ENCODE peak calls at places on chromosome 13, in seven cellular contexts. One of them, this sample, is unnamed.

GRCh38 chr13:51286135-51287002 is 53.1 kb upstream of the SERPINE3 start:
- DNase-seq in H9: peak; percentile 86
- DNase-seq in trophoblast cell: peak; percentile 65
- DNase-seq in IMR-90: peak; percentile 43
- DNase-seq in neuronal stem cell: peak; percentile 75
- DNase-seq in H1: peak; percentile 96
- DNase-seq in mesendoderm: peak; percentile 81
- DNase-seq in this sample: peak; percentile 61

GRCh38 chr13:71727036-71727435 is 140.0 kb downstream of the DACH1 start:
- DNase-seq in trophoblast cell: no peak
- DNase-seq in H9: no peak
- DNase-seq in H1: no peak
- DNase-seq in mesendoderm: no peak
- DNase-seq in neuronal stem cell: no peak
- DNase-seq in IMR-90: no peak
- DNase-seq in this sample: no peak

GRCh38 chr13:109297628-109298027 is 488.8 kb downstream of the IRS2 start:
- DNase-seq in trophoblast cell: no peak
- DNase-seq in neuronal stem cell: no peak
- DNase-seq in H9: no peak
- DNase-seq in mesendoderm: no peak
- DNase-seq in H1: no peak
- DNase-seq in IMR-90: peak; percentile 90
- DNase-seq in this sample: peak; percentile 59

GRCh38 chr13:113656015-113656588 is 1.9 kb downstream of the ATP4B start:
- DNase-seq in trophoblast cell: no peak
- DNase-seq in mesendoderm: no peak
- DNase-seq in IMR-90: no peak
- DNase-seq in neuronal stem cell: no peak
- DNase-seq in H1: no peak
- DNase-seq in H9: no peak
- DNase-seq in this sample: no peak

GRCh38 chr13:31409678-31410356 is 210.0 kb downstream of the B3GLCT start:
- DNase-seq in H9: no peak
- DNase-seq in mesendoderm: peak; percentile 9
- DNase-seq in trophoblast cell: no peak
- DNase-seq in neuronal stem cell: no peak
- DNase-seq in IMR-90: no peak
- DNase-seq in H1: no peak
- DNase-seq in this sample: no peak

GRCh38 chr13:44768233-44768632 is 192.1 kb upstream of the TSC22D1 start:
- DNase-seq in mesendoderm: no peak
- DNase-seq in H9: no peak
- DNase-seq in neuronal stem cell: no peak
- DNase-seq in IMR-90: no peak
- DNase-seq in H1: no peak
- DNase-seq in trophoblast cell: no peak
- DNase-seq in this sample: no peak

GRCh38 chr13:88622362-88622973 is 951.3 kb downstream of the SLITRK5 start:
- DNase-seq in trophoblast cell: no peak
- DNase-seq in IMR-90: no peak
- DNase-seq in mesendoderm: peak; percentile 6
- DNase-seq in neuronal stem cell: no peak
- DNase-seq in H9: no peak
- DNase-seq in H1: no peak
- DNase-seq in this sample: peak; percentile 60

GRCh38 chr13:43286769-43287168 is 263.4 kb downstream of the DNAJC15 start:
- DNase-seq in IMR-90: no peak
- DNase-seq in trophoblast cell: no peak
- DNase-seq in neuronal stem cell: no peak
- DNase-seq in H9: no peak
- DNase-seq in H1: no peak
- DNase-seq in mesendoderm: no peak
- DNase-seq in this sample: no peak

GRCh38 chr13:59588717-59589067 is 575.0 kb downstream of the DIAPH3 start:
- DNase-seq in trophoblast cell: no peak
- DNase-seq in H1: no peak
- DNase-seq in mesendoderm: no peak
- DNase-seq in neuronal stem cell: no peak
- DNase-seq in IMR-90: no peak
- DNase-seq in H9: no peak
- DNase-seq in this sample: no peak

GRCh38 chr13:24865158-24865557 is 101.2 kb downstream of the RNF17 start:
- DNase-seq in H9: no peak
- DNase-seq in mesendoderm: no peak
- DNase-seq in neuronal stem cell: no peak
- DNase-seq in H1: no peak
- DNase-seq in IMR-90: peak; percentile 4
- DNase-seq in trophoblast cell: no peak
- DNase-seq in this sample: peak; percentile 12

GRCh38 chr13:22126433-22127021 is 455.7 kb downstream of the FGF9 start:
- DNase-seq in neuronal stem cell: no peak
- DNase-seq in H9: no peak
- DNase-seq in IMR-90: no peak
- DNase-seq in mesendoderm: no peak
- DNase-seq in H1: no peak
- DNase-seq in trophoblast cell: no peak
- DNase-seq in this sample: no peak

DNA sequence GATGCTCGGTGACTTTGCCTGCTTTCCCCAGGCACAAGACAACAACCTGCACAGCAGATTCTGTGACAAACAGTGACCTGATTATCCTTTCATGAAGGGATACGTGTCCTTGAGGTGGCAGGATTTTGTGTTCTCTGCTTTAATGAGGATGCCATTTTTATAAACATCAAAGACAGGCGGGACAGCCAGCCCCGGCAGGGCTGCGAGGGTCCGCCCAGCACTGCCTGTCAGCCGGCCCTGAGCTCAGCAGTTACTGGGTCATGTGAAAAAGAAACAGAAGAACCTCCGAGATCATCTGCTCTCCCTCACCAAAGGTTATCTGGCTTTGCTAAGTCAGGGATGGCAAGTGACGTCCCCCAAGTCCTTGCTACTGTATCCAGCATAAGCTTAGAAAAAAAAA is 666.4 kb upstream of the ARGLU1 start:
- DNase-seq in H9: no peak
- DNase-seq in mesendoderm: no peak
- DNase-seq in H1: no peak
- DNase-seq in IMR-90: no peak
- DNase-seq in neuronal stem cell: no peak
- DNase-seq in trophoblast cell: no peak
- DNase-seq in this sample: peak; percentile 10
- H2BK120ac ChIP-seq in H9: no peak overlapping the region
- H2BK120ac ChIP-seq in mesendoderm: no peak overlapping the region
- H2BK120ac ChIP-seq in H1: no peak overlapping the region
- H2BK120ac ChIP-seq in IMR-90: peak overlapping the region; percentile 51
- H2BK120ac ChIP-seq in neuronal stem cell: no peak overlapping the region
- H2BK120ac ChIP-seq in trophoblast cell: no peak overlapping the region
- H2BK120ac ChIP-seq in this sample: no peak overlapping the region

DNA sequence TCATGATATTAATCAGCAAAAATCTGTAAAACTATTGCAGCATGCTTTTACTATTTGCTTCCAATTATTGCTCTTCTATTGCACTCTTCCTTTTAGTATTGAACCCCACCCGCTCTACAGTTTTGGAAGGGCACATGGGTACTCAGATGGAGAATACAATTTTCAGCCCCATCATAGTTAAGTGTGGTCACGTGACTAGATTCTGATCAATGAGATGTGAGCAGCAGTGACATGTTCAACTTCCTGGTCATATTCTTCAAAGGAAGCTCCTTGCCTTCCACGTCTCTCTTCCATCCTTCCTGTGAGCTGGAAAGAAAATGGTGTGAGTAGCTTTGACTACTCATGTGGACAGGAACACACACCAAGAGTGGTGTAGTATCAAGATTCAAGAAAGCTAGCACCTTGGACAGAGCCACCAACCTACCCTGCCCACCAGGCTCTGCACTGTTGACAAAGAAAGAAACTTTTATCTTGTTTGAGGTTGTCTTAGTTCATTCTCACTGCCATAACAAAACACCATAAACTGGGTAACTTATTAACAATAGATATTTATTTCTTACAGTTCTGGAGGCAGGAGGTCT is 3.7 kb upstream of the FGF14 start:
- DNase-seq in IMR-90: peak; percentile 12
- DNase-seq in trophoblast cell: no peak
- DNase-seq in H1: no peak
- DNase-seq in neuronal stem cell: peak; percentile 51
- DNase-seq in H9: peak; percentile 32
- DNase-seq in mesendoderm: peak; percentile 52
- DNase-seq in this sample: peak; percentile 12
- H4K8ac ChIP-seq in IMR-90: no peak overlapping the region
- H4K8ac ChIP-seq in trophoblast cell: no peak overlapping the region
- H4K8ac ChIP-seq in H1: no peak overlapping the region
- H4K8ac ChIP-seq in neuronal stem cell: no peak overlapping the region
- H4K8ac ChIP-seq in H9: no peak overlapping the region
- H4K8ac ChIP-seq in mesendoderm: no peak overlapping the region
- H4K8ac ChIP-seq in this sample: no peak overlapping the region

DNA sequence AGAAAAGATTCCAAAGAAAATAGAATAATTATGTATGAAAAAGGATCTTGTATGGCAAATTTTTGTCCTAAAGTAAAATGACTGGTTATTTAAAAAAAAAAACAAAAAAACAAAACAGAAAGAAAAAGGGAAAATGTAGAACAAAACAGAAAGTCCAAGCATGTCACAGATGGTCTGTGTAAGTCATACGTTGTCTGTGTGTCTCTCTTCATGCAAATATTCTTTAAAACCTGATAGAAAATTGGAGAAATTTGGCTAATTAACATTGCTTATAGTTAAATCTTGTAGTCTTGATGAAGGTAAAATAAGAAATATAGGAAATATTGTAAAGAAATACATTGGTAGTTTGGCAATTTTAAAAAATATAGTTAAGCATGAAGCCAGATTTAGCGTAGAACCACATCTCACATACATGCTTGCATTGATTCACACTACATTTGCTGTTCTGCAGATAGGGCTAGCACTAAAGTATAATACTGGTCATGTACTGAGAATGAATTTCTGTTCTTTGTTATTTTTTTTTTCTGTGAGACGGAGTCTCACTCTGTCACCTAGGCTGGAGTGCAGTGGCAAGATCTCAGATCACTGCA is 58.4 kb downstream of the SPRYD7 start:
- DNase-seq in trophoblast cell: no peak
- DNase-seq in H1: no peak
- DNase-seq in IMR-90: no peak
- DNase-seq in neuronal stem cell: peak; percentile 36
- DNase-seq in H9: no peak
- DNase-seq in mesendoderm: peak; percentile 62
- DNase-seq in this sample: peak; percentile 21
- H2BK120ac ChIP-seq in trophoblast cell: no peak overlapping the region
- H2BK120ac ChIP-seq in H1: no peak overlapping the region
- H2BK120ac ChIP-seq in IMR-90: no peak overlapping the region
- H2BK120ac ChIP-seq in neuronal stem cell: no peak overlapping the region
- H2BK120ac ChIP-seq in H9: no peak overlapping the region
- H2BK120ac ChIP-seq in mesendoderm: no peak overlapping the region
- H2BK120ac ChIP-seq in this sample: no peak overlapping the region

GRCh38 chr13:67230774-67231480 is 791 bp upstream of the PCDH9 start:
- DNase-seq in trophoblast cell: no peak
- DNase-seq in H9: peak; percentile 61
- DNase-seq in IMR-90: peak; percentile 64
- DNase-seq in H1: peak; percentile 74
- DNase-seq in mesendoderm: peak; percentile 73
- DNase-seq in neuronal stem cell: peak; percentile 68
- DNase-seq in this sample: peak; percentile 88
- H4K8ac ChIP-seq in trophoblast cell: peak overlapping the region; percentile 98
- H4K8ac ChIP-seq in H9: no peak overlapping the region
- H4K8ac ChIP-seq in IMR-90: peak overlapping the region; percentile 65
- H4K8ac ChIP-seq in H1: peak overlapping the region; percentile 80
- H4K8ac ChIP-seq in mesendoderm: no peak overlapping the region
- H4K8ac ChIP-seq in neuronal stem cell: no peak overlapping the region
- H4K8ac ChIP-seq in this sample: peak overlapping the region; percentile 97

DNA sequence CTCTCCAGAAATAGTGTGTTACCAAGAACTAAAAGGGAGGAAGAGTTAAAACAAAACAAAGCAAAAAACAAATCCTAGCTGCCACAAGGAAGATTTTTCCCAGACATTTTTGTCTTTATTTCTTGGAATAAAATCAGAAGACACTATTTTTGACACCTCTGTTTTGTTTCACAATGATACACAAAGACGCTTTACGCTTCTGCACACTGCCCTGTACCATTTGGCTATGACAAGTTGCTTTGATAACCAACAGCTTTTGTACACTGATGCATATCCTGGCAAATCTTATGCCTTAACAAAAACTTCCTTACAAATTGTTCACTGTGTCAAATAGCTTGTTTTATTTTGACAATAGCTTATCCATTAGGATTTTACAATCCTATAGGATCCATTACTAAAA is 103.5 kb upstream of the RAP2A start:
- DNase-seq in IMR-90: no peak
- DNase-seq in mesendoderm: no peak
- DNase-seq in H1: no peak
- DNase-seq in trophoblast cell: no peak
- DNase-seq in H9: no peak
- DNase-seq in neuronal stem cell: no peak
- DNase-seq in this sample: no peak
- H2BK120ac ChIP-seq in IMR-90: no peak overlapping the region
- H2BK120ac ChIP-seq in mesendoderm: no peak overlapping the region
- H2BK120ac ChIP-seq in H1: no peak overlapping the region
- H2BK120ac ChIP-seq in trophoblast cell: no peak overlapping the region
- H2BK120ac ChIP-seq in H9: no peak overlapping the region
- H2BK120ac ChIP-seq in neuronal stem cell: no peak overlapping the region
- H2BK120ac ChIP-seq in this sample: no peak overlapping the region

GRCh38 chr13:106835477-106835876 is 267.5 kb upstream of the ARGLU1 start:
- DNase-seq in IMR-90: no peak
- DNase-seq in trophoblast cell: no peak
- DNase-seq in H1: no peak
- DNase-seq in neuronal stem cell: no peak
- DNase-seq in mesendoderm: no peak
- DNase-seq in H9: no peak
- DNase-seq in this sample: no peak
- H4K8ac ChIP-seq in IMR-90: no peak overlapping the region
- H4K8ac ChIP-seq in trophoblast cell: no peak overlapping the region
- H4K8ac ChIP-seq in H1: no peak overlapping the region
- H4K8ac ChIP-seq in neuronal stem cell: no peak overlapping the region
- H4K8ac ChIP-seq in mesendoderm: no peak overlapping the region
- H4K8ac ChIP-seq in H9: no peak overlapping the region
- H4K8ac ChIP-seq in this sample: no peak overlapping the region